ENCODE peak calls at places on chromosome 16, in five cellular contexts. L, B, P, T and N are unnamed samples.

GRCh38 chr16:20675488-20676267 is 21.8 kb downstream of the ACSM1 start:
- DNase-seq in L (peak; percentile 54), B (no peak), P (no peak), T (peak; percentile 72), N (peak; percentile 35)

GRCh38 chr16:11403534-11403795 is 58.2 kb downstream of the RMI2 start:
- DNase-seq in L (no peak), B (no peak), P (no peak), T (no peak), N (no peak)

GRCh38 chr16:79758615-79759346 is 158.2 kb upstream of the MAF start:
- DNase-seq in L (no peak), B (no peak), P (no peak), T (no peak), N (no peak)

GRCh38 chr16:19843371-19843770 is 41.3 kb downstream of the GPRC5B start:
- DNase-seq in L (no peak), B (no peak), P (no peak), T (no peak), N (no peak)

GRCh38 chr16:56339431-56340195 is 85.7 kb downstream of the AMFR start:
- DNase-seq in L (no peak), B (no peak), P (no peak), T (no peak), N (no peak)

GRCh38 chr16:57024894-57025680 is 35.7 kb downstream of the NLRC5 start:
- DNase-seq in L (no peak), B (no peak), P (no peak), T (no peak), N (no peak)

GRCh38 chr16:85303354-85303883 is 191.1 kb upstream of the CIBAR2 start:
- DNase-seq in L (peak; percentile 78), B (no peak), P (no peak), T (peak; percentile 64), N (no peak)

GRCh38 chr16:65869261-65869660 is 497.2 kb upstream of the CDH5 start:
- DNase-seq in L (no peak), B (no peak), P (no peak), T (no peak), N (no peak)

GRCh38 chr16:85800321-85800669 is 800 bp downstream of the COX4I1 start:
- DNase-seq in L (no peak), B (no peak), P (no peak), T (no peak), N (no peak)

GRCh38 chr16:68642436-68643064 is 2.6 kb upstream of the CDH3 start:
- DNase-seq in L (no peak), B (no peak), P (no peak), T (no peak), N (no peak)

GRCh38 chr16:72542103-72542502 is 370.1 kb upstream of the PMFBP1 start:
- DNase-seq in L (no peak), B (no peak), P (no peak), T (no peak), N (no peak)

GRCh38 chr16:68902376-68903345 is 59.3 kb downstream of the TANGO6 start:
- DNase-seq in L (peak; percentile 56), B (no peak), P (peak; percentile 51), T (no peak), N (peak; percentile 35)

GRCh38 chr16:65910291-65910690 is 456.2 kb upstream of the CDH5 start:
- DNase-seq in L (no peak), B (no peak), P (no peak), T (no peak), N (no peak)

GRCh38 chr16:68286153-68287074 is 22.1 kb downstream of the SLC7A6 start:
- DNase-seq in L (no peak), B (no peak), P (no peak), T (no peak), N (no peak)

GRCh38 chr16:48499822-48500440 is 110.0 kb downstream of the N4BP1 start:
- DNase-seq in L (peak; percentile 33), B (no peak), P (no peak), T (no peak), N (no peak)

GRCh38 chr16:11167581-11167980 is 88.4 kb downstream of the SOCS1 start:
- DNase-seq in L (no peak), B (no peak), P (no peak), T (no peak), N (no peak)

GRCh38 chr16:945271-946047 is 25.3 kb downstream of the LMF1 start:
- DNase-seq in L (no peak), B (no peak), P (no peak), T (no peak), N (no peak)

GRCh38 chr16:1413684-1414531 is 596 bp downstream of the UNKL start:
- DNase-seq in L (peak; percentile 52), B (peak; percentile 18), P (peak; percentile 27), T (peak; percentile 54), N (no peak)

GRCh38 chr16:9070295-9070694 is 21.1 kb upstream of the HAPSTR1 start:
- DNase-seq in L (no peak), B (no peak), P (no peak), T (no peak), N (no peak)

GRCh38 chr16:24572069-24572468 is 32.7 kb downstream of the RBBP6 start:
- DNase-seq in L (no peak), B (no peak), P (no peak), T (no peak), N (no peak)

GRCh38 chr16:67847064-67847861 is at the start of gene CENPT:
- DNase-seq in L (peak; percentile 69), B (no peak), P (no peak), T (peak; percentile 72), N (no peak)

GRCh38 chr16:13936596-13937081 is 16.7 kb downstream of the ERCC4 start:
- DNase-seq in L (peak; percentile 70), B (no peak), P (peak; percentile 66), T (no peak), N (no peak)

GRCh38 chr16:2486645-2487516 is 12.0 kb downstream of the TBC1D24 start:
- DNase-seq in L (peak; percentile 66), B (no peak), P (peak; percentile 53), T (peak; percentile 81), N (peak; percentile 94)

GRCh38 chr16:69513180-69513966 is 52.4 kb upstream of the NFAT5 start:
- DNase-seq in L (no peak), B (no peak), P (no peak), T (no peak), N (no peak)

GRCh38 chr16:17374668-17375255 is 96.0 kb downstream of the XYLT1 start:
- DNase-seq in L (no peak), B (no peak), P (no peak), T (no peak), N (no peak)

GRCh38 chr16:21984062-21984461 is 16.9 kb downstream of the PDZD9 start:
- DNase-seq in L (no peak), B (no peak), P (no peak), T (no peak), N (no peak)
- TF ChIP-seq CTCF in L (no peak), B (no peak), P (no peak), T (no peak), N (no peak)

DNA sequence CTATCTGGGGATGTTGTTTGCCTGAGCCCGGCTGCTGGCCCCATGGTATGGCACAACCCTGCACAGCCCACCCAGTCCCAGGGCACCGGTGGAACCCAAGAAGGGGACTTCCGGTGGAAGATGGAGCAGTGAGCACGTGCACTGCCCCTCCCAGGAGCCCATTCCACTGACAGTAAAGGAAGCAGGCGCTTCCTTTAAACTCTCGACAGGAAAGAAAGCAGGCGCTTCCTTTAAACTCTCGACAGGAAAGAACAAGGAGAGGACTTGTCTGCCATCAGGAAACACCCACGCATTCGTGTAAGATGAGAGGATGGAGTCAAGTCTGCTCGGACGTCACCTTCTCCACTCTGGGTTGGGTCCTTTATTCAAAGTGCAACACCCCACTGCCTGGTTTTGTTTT is 53.7 kb downstream of the IL21R start:
- DNase-seq in L (no peak), B (no peak), P (no peak), T (no peak), N (no peak)
- TF ChIP-seq POLR2A in L (no peak), B (no peak), P (no peak), T (no peak), N (no peak)

GRCh38 chr16:89920723-89921122 is 2.1 kb downstream of the MC1R start:
- DNase-seq in L (no peak), B (no peak), P (no peak), T (no peak), N (no peak)

GRCh38 chr16:89921699-89922476 is 1.3 kb upstream of the TUBB3 start:
- DNase-seq in L (no peak), B (no peak), P (no peak), T (peak; percentile 58), N (no peak)

GRCh38 chr16:89922477-89922883 is 662 bp upstream of the TUBB3 start:
- DNase-seq in L (peak; percentile 52), B (peak; percentile 50), P (no peak), T (peak; percentile 50), N (peak; percentile 94)

GRCh38 chr16:89919535-89920406 is 1.1 kb downstream of the MC1R start:
- DNase-seq in L (no peak), B (no peak), P (no peak), T (no peak), N (no peak)

DNA sequence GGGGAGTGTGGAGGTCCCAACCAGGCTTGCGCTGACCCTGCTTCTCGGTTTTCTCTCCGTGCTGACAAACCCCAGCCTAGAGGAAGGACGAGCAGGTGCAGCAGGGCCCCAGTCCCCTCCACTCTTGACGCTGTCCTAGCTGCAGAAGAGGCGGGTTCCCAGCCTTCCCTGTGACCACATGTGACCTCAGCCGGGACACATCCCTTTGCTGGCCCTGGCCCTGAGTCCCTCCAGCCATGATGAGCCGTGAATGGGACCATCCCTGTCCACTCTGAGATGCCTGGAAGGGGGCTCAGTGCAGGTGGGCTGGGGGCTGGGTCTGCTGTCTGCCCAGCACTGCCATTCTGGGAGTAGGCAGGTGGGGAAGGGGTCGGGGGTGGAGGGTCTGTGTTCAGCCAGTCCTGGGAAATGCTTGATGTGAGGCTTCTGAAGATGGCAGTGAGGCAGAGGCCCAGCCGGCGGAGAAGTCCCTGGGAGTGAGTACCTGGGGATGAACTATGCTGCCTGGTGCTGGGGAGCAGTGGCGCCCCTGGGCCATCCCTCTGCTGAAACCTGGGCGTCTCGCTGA is 1.9 kb upstream of the TUBB3 start:
- DNase-seq in L (no peak), B (no peak), P (no peak), T (no peak), N (no peak)
- H3K4me3 ChIP-seq in L (no peak overlapping the region), B (peak overlapping the region; percentile 80), P (no peak overlapping the region), T (no peak overlapping the region), N (no peak overlapping the region)

DNA sequence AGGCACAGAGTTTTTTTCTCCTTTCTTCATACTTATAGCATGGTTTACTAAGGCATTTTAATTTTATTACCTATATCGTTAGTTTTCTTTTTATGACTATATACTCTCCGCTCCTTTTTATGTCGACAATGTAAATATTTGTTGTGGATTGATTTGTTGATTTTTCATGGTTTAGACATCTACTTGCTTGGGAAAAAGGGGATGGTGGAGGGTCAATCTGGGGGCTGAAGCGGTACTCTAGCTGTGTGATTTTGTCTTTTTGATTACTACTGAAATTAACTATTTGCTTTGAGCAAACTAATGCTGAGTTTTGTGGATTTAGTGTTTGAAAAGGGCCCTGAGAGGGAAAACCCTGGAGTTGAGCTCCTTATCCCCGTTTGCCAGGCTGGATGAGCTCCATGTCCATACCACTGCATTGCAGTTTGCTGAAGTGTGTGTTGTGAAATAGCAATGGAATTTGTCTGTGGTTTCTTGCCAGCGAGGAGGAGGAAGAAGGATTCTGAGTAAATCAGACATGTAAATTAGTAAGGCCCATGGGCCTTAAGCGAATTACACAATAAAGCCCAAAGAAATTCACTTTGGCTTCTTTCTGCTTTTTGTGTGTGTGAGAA is 72.0 kb downstream of the FTO start:
- DNase-seq in L (peak; percentile 28), B (no peak), P (peak; percentile 23), T (peak; percentile 60), N (no peak)
- TF ChIP-seq CTCF in L (no peak), B (no peak), P (no peak), T (no peak), N (no peak)